ENCODE peak calls at places on chromosomes 3 and 15, in seven cellular contexts. One of them, this sample, is unnamed.

GRCh38 chr3:188320757-188321156 is 166.8 kb downstream of the LPP start:
- DNase-seq in kidney epithelial cell: no peak
- DNase-seq in foreskin fibroblast: peak; percentile 47
- DNase-seq in cardiac muscle cell: no peak
- DNase-seq in ovary: no peak
- DNase-seq in left lung: no peak
- DNase-seq in right lobe of liver: no peak
- DNase-seq in this sample: no peak

GRCh38 chr3:71896751-71897150 is 111.8 kb upstream of the PROK2 start:
- DNase-seq in kidney epithelial cell: no peak
- DNase-seq in foreskin fibroblast: no peak
- DNase-seq in cardiac muscle cell: peak; percentile 60
- DNase-seq in ovary: no peak
- DNase-seq in left lung: no peak
- DNase-seq in right lobe of liver: no peak
- DNase-seq in this sample: no peak

GRCh38 chr3:126081618-126082333 is 2.1 kb downstream of the SLC41A3 start:
- DNase-seq in kidney epithelial cell: no peak
- DNase-seq in foreskin fibroblast: peak; percentile 39
- DNase-seq in cardiac muscle cell: peak; percentile 38
- DNase-seq in ovary: no peak
- DNase-seq in left lung: no peak
- DNase-seq in right lobe of liver: no peak
- DNase-seq in this sample: no peak

GRCh38 chr3:172984938-172985337 is 156.1 kb downstream of the SPATA16 start:
- DNase-seq in kidney epithelial cell: no peak
- DNase-seq in foreskin fibroblast: no peak
- DNase-seq in cardiac muscle cell: no peak
- DNase-seq in ovary: no peak
- DNase-seq in left lung: no peak
- DNase-seq in right lobe of liver: no peak
- DNase-seq in this sample: no peak

GRCh38 chr3:70871909-70872656 is 559.6 kb upstream of the MDFIC2 start:
- DNase-seq in kidney epithelial cell: peak; percentile 38
- DNase-seq in foreskin fibroblast: peak; percentile 93
- DNase-seq in cardiac muscle cell: peak; percentile 98
- DNase-seq in ovary: no peak
- DNase-seq in left lung: no peak
- DNase-seq in right lobe of liver: no peak
- DNase-seq in this sample: no peak

GRCh38 chr3:142056656-142057330 is 92.6 kb downstream of the TFDP2 start:
- DNase-seq in kidney epithelial cell: no peak
- DNase-seq in foreskin fibroblast: no peak
- DNase-seq in cardiac muscle cell: no peak
- DNase-seq in ovary: no peak
- DNase-seq in left lung: no peak
- DNase-seq in right lobe of liver: no peak
- DNase-seq in this sample: no peak

GRCh38 chr3:196501316-196502064 is 2.1 kb downstream of the RNF168 start:
- DNase-seq in kidney epithelial cell: no peak
- DNase-seq in foreskin fibroblast: peak; percentile 12
- DNase-seq in cardiac muscle cell: peak; percentile 39
- DNase-seq in ovary: no peak
- DNase-seq in left lung: no peak
- DNase-seq in right lobe of liver: no peak
- DNase-seq in this sample: peak; percentile 18

GRCh38 chr3:50474717-50475116 is 28.7 kb downstream of the CACNA2D2 start:
- DNase-seq in kidney epithelial cell: no peak
- DNase-seq in foreskin fibroblast: peak; percentile 34
- DNase-seq in cardiac muscle cell: peak; percentile 50
- DNase-seq in ovary: no peak
- DNase-seq in left lung: no peak
- DNase-seq in right lobe of liver: no peak
- DNase-seq in this sample: no peak

GRCh38 chr15:101003076-101003475 is 83.9 kb downstream of the LRRK1 start:
- DNase-seq in kidney epithelial cell: no peak
- DNase-seq in foreskin fibroblast: no peak
- DNase-seq in cardiac muscle cell: no peak
- DNase-seq in ovary: no peak
- DNase-seq in left lung: no peak
- DNase-seq in right lobe of liver: no peak
- DNase-seq in this sample: no peak

GRCh38 chr3:29203846-29204245 is 77.0 kb upstream of the RBMS3 start:
- DNase-seq in kidney epithelial cell: no peak
- DNase-seq in foreskin fibroblast: no peak
- DNase-seq in cardiac muscle cell: no peak
- DNase-seq in ovary: no peak
- DNase-seq in left lung: no peak
- DNase-seq in right lobe of liver: no peak
- DNase-seq in this sample: no peak

GRCh38 chr3:135106445-135106844 is 311.4 kb downstream of the EPHB1 start:
- DNase-seq in kidney epithelial cell: no peak
- DNase-seq in foreskin fibroblast: peak; percentile 6
- DNase-seq in cardiac muscle cell: peak; percentile 0
- DNase-seq in ovary: no peak
- DNase-seq in left lung: no peak
- DNase-seq in right lobe of liver: no peak
- DNase-seq in this sample: peak; percentile 81

GRCh38 chr3:101102678-101103296 is 109.6 kb upstream of the ABI3BP start:
- DNase-seq in kidney epithelial cell: no peak
- DNase-seq in foreskin fibroblast: no peak
- DNase-seq in cardiac muscle cell: no peak
- DNase-seq in ovary: no peak
- DNase-seq in left lung: no peak
- DNase-seq in right lobe of liver: no peak
- DNase-seq in this sample: no peak

GRCh38 chr3:54962200-54962599 is 34.3 kb upstream of the LRTM1 start:
- DNase-seq in kidney epithelial cell: no peak
- DNase-seq in foreskin fibroblast: no peak
- DNase-seq in cardiac muscle cell: no peak
- DNase-seq in ovary: no peak
- DNase-seq in left lung: no peak
- DNase-seq in right lobe of liver: no peak
- DNase-seq in this sample: no peak

GRCh38 chr3:56645407-56645806 is 37.7 kb downstream of the TASOR start:
- DNase-seq in kidney epithelial cell: no peak
- DNase-seq in foreskin fibroblast: no peak
- DNase-seq in cardiac muscle cell: no peak
- DNase-seq in ovary: no peak
- DNase-seq in left lung: no peak
- DNase-seq in right lobe of liver: no peak
- DNase-seq in this sample: no peak

GRCh38 chr3:137766069-137766960 is 2.2 kb downstream of the SOX14 start:
- DNase-seq in kidney epithelial cell: no peak
- DNase-seq in foreskin fibroblast: no peak
- DNase-seq in cardiac muscle cell: no peak
- DNase-seq in ovary: no peak
- DNase-seq in left lung: no peak
- DNase-seq in right lobe of liver: no peak
- DNase-seq in this sample: no peak

GRCh38 chr15:75594276-75594675 is 15.2 kb upstream of the PTPN9 start:
- DNase-seq in kidney epithelial cell: no peak
- DNase-seq in foreskin fibroblast: no peak
- DNase-seq in cardiac muscle cell: no peak
- DNase-seq in ovary: no peak
- DNase-seq in left lung: no peak
- DNase-seq in right lobe of liver: no peak
- DNase-seq in this sample: no peak

GRCh38 chr3:73499787-73500186 is 125.0 kb downstream of the PDZRN3 start:
- DNase-seq in kidney epithelial cell: no peak
- DNase-seq in foreskin fibroblast: no peak
- DNase-seq in cardiac muscle cell: no peak
- DNase-seq in ovary: no peak
- DNase-seq in left lung: no peak
- DNase-seq in right lobe of liver: no peak
- DNase-seq in this sample: no peak

DNA sequence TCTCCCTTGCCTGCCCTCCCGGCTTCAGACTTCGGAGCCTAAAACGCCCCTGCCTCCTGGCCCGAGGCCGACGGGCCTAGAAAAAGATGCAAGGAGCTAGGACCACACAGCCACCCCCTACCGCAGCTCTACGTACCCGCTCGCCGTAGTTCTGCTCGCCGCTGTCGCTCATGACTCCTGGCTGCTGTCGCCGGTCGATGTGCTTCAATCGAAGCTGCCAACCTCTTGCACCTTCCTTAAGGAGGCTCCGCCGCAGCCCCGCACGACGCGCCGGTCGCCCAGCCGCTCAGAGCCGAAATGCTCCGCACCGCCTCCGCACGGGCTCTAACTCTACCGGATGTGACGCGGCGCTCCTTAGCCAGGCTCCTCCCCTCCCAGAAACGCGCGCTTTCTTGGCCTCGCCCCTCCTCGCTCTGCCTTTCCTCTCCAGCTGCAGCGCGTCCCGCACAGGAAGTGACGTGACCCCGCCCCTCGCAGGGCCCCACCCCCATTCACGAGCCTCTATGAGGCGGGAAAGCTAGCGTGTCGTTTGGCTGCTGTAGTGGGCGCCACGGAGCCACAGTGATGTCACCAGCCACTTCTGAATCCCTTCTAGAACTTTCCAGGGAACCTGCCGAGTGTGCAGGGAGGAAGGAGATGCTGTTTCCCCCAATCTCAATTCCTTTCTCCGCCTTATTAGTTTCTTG is at the start of gene TRA2B:
- DNase-seq in kidney epithelial cell: peak; percentile 82
- DNase-seq in foreskin fibroblast: peak; percentile 97
- DNase-seq in cardiac muscle cell: peak; percentile 99
- DNase-seq in ovary: peak; percentile 99
- DNase-seq in left lung: peak; percentile 99
- DNase-seq in right lobe of liver: peak; percentile 99
- DNase-seq in this sample: peak; percentile 97
- TF ChIP-seq CTCF in kidney epithelial cell: peak; percentile 39
- TF ChIP-seq CTCF in foreskin fibroblast: no peak
- TF ChIP-seq CTCF in cardiac muscle cell: peak; percentile 27
- TF ChIP-seq CTCF in ovary: peak; percentile 3
- TF ChIP-seq CTCF in left lung: peak; percentile 41
- TF ChIP-seq CTCF in right lobe of liver: no peak
- TF ChIP-seq CTCF in this sample: no peak

GRCh38 chr3:115834068-115834467 is 210.8 kb downstream of the GAP43 start:
- DNase-seq in kidney epithelial cell: no peak
- DNase-seq in foreskin fibroblast: peak; percentile 60
- DNase-seq in cardiac muscle cell: peak; percentile 50
- DNase-seq in ovary: no peak
- DNase-seq in left lung: no peak
- DNase-seq in right lobe of liver: no peak
- DNase-seq in this sample: no peak

GRCh38 chr3:115832265-115832664 is 209.0 kb downstream of the GAP43 start:
- DNase-seq in kidney epithelial cell: no peak
- DNase-seq in foreskin fibroblast: no peak
- DNase-seq in cardiac muscle cell: no peak
- DNase-seq in ovary: no peak
- DNase-seq in left lung: no peak
- DNase-seq in right lobe of liver: no peak
- DNase-seq in this sample: no peak

GRCh38 chr3:115831864-115832263 is 208.6 kb downstream of the GAP43 start:
- DNase-seq in kidney epithelial cell: no peak
- DNase-seq in foreskin fibroblast: no peak
- DNase-seq in cardiac muscle cell: no peak
- DNase-seq in ovary: no peak
- DNase-seq in left lung: no peak
- DNase-seq in right lobe of liver: no peak
- DNase-seq in this sample: no peak

GRCh38 chr3:115833074-115833473 is 209.8 kb downstream of the GAP43 start:
- DNase-seq in kidney epithelial cell: no peak
- DNase-seq in foreskin fibroblast: no peak
- DNase-seq in cardiac muscle cell: peak; percentile 18
- DNase-seq in ovary: no peak
- DNase-seq in left lung: no peak
- DNase-seq in right lobe of liver: no peak
- DNase-seq in this sample: no peak

DNA sequence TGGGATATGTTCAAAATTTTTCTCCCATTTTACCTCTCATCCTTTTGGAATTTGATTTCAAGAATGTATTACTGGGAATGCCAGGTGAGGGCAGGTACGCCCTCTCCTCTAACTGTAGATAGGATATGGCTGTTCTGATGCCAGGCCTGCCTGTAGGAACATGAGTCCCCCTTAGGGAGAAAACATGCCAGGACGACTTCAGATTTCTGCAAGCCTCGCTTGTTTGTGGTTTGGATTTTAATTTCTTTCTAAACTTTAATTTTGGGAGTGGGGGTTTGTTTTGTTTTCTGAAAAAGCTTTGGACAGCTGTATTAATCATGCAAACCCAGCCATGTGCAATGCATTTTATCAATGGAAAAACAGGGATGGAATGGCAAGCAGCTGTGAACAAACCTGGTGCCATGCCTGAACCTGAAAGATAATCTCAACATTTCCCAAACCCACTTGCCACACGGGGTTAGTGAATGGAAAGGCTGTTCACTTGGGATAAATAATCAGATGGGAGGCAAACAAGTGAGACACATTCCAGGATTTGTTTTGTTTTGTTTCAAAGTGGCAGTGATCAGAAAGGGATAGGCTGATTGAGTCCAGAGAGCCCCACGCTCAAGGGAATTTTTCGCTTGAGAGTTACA is 207.6 kb downstream of the GAP43 start:
- DNase-seq in kidney epithelial cell: no peak
- DNase-seq in foreskin fibroblast: no peak
- DNase-seq in cardiac muscle cell: no peak
- DNase-seq in ovary: no peak
- DNase-seq in left lung: no peak
- DNase-seq in right lobe of liver: no peak
- DNase-seq in this sample: no peak
- TF ChIP-seq CTCF in kidney epithelial cell: no peak
- TF ChIP-seq CTCF in foreskin fibroblast: no peak
- TF ChIP-seq CTCF in cardiac muscle cell: no peak
- TF ChIP-seq CTCF in ovary: no peak
- TF ChIP-seq CTCF in left lung: no peak
- TF ChIP-seq CTCF in right lobe of liver: no peak
- TF ChIP-seq CTCF in this sample: no peak

DNA sequence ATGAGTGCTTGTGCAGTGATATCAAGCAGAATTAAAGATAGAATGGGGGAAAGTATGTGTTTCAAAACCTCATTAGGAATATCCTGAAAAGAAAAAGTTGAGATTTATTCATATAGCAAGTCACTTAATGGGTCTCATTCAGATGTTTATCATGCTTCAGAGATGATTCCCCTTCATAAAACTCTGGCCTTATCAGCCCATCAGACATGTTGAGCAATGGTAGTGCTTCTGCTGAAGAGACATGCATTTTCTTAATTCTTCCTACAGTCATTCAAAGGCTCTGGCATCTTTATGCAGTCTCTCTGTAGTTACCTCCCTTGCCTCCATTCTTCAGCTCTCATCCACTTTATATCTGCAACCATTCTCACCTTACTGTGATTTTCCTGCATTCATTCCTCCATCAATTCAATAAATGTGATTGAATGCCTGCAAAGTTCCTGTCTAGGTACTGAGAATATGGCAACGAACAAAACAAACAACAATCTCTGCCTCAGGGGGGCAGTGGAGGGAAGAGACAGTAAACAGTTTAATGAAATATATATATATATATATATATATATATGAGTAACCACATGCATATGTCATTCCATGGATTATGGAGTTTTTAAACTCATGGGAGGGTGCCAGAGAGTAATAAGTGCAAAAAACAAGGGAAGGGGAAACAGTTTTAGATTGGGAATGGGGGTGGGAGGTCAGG is 138.5 kb downstream of the NECTIN3 start:
- DNase-seq in kidney epithelial cell: no peak
- DNase-seq in foreskin fibroblast: peak; percentile 76
- DNase-seq in cardiac muscle cell: no peak
- DNase-seq in ovary: no peak
- DNase-seq in left lung: no peak
- DNase-seq in right lobe of liver: no peak
- DNase-seq in this sample: no peak
- TF ChIP-seq CTCF in kidney epithelial cell: no peak
- TF ChIP-seq CTCF in foreskin fibroblast: no peak
- TF ChIP-seq CTCF in cardiac muscle cell: no peak
- TF ChIP-seq CTCF in ovary: no peak
- TF ChIP-seq CTCF in left lung: no peak
- TF ChIP-seq CTCF in right lobe of liver: no peak
- TF ChIP-seq CTCF in this sample: no peak

GRCh38 chr15:85154061-85154460 is 172.4 kb downstream of the PDE8A start:
- DNase-seq in kidney epithelial cell: no peak
- DNase-seq in foreskin fibroblast: no peak
- DNase-seq in cardiac muscle cell: no peak
- DNase-seq in ovary: no peak
- DNase-seq in left lung: no peak
- DNase-seq in right lobe of liver: no peak
- DNase-seq in this sample: no peak
- TF ChIP-seq CTCF in kidney epithelial cell: no peak
- TF ChIP-seq CTCF in foreskin fibroblast: no peak
- TF ChIP-seq CTCF in cardiac muscle cell: no peak
- TF ChIP-seq CTCF in ovary: no peak
- TF ChIP-seq CTCF in left lung: no peak
- TF ChIP-seq CTCF in right lobe of liver: no peak
- TF ChIP-seq CTCF in this sample: no peak